ENCODE peak calls at places on chromosomes 13 and 19, in six cellular contexts. One of them, this sample, is unnamed.

GRCh38 chr19:49953376-49953775 is 7.6 kb downstream of the SIGLEC11 start:
- DNase-seq in upper lobe of right lung: no peak
- DNase-seq in mucosa of descending colon: peak; percentile 11
- DNase-seq in ascending aorta: no peak
- DNase-seq in BJ: no peak
- DNase-seq in HL-60: peak; percentile 73
- DNase-seq in this sample: no peak

GRCh38 chr13:41785402-41786142 is 175.3 kb downstream of the VWA8 start:
- DNase-seq in mucosa of descending colon: no peak
- DNase-seq in HL-60: no peak
- DNase-seq in ascending aorta: no peak
- DNase-seq in upper lobe of right lung: no peak
- DNase-seq in BJ: no peak
- DNase-seq in this sample: no peak

GRCh38 chr19:49155005-49155826 is at the start of gene HRC:
- DNase-seq in BJ: no peak
- DNase-seq in ascending aorta: no peak
- DNase-seq in mucosa of descending colon: no peak
- DNase-seq in HL-60: no peak
- DNase-seq in upper lobe of right lung: no peak
- DNase-seq in this sample: no peak

GRCh38 chr13:88544836-88545235 is 873.7 kb downstream of the SLITRK5 start:
- DNase-seq in ascending aorta: no peak
- DNase-seq in HL-60: no peak
- DNase-seq in BJ: no peak
- DNase-seq in mucosa of descending colon: no peak
- DNase-seq in upper lobe of right lung: no peak
- DNase-seq in this sample: no peak

GRCh38 chr13:33454844-33455256 is 169.3 kb upstream of the STARD13 start:
- DNase-seq in mucosa of descending colon: no peak
- DNase-seq in HL-60: no peak
- DNase-seq in ascending aorta: no peak
- DNase-seq in BJ: peak; percentile 89
- DNase-seq in upper lobe of right lung: no peak
- DNase-seq in this sample: peak; percentile 95

GRCh38 chr13:48542581-48543341 is 9.9 kb upstream of the RCBTB2 start:
- DNase-seq in BJ: no peak
- DNase-seq in HL-60: no peak
- DNase-seq in mucosa of descending colon: peak; percentile 49
- DNase-seq in upper lobe of right lung: peak; percentile 78
- DNase-seq in ascending aorta: peak; percentile 71
- DNase-seq in this sample: no peak

GRCh38 chr13:20901668-20902437 is 693 bp downstream of the XPO4 start:
- DNase-seq in HL-60: peak; percentile 38
- DNase-seq in mucosa of descending colon: peak; percentile 75
- DNase-seq in BJ: no peak
- DNase-seq in ascending aorta: no peak
- DNase-seq in upper lobe of right lung: peak; percentile 73
- DNase-seq in this sample: no peak

GRCh38 chr19:41895745-41896580 is 13.0 kb downstream of the ARHGEF1 start:
- DNase-seq in HL-60: no peak
- DNase-seq in upper lobe of right lung: no peak
- DNase-seq in BJ: no peak
- DNase-seq in ascending aorta: no peak
- DNase-seq in mucosa of descending colon: no peak
- DNase-seq in this sample: no peak

GRCh38 chr13:50596103-50596502 is 247.4 kb downstream of the DLEU7 start:
- DNase-seq in upper lobe of right lung: no peak
- DNase-seq in BJ: no peak
- DNase-seq in HL-60: no peak
- DNase-seq in mucosa of descending colon: no peak
- DNase-seq in ascending aorta: no peak
- DNase-seq in this sample: no peak

GRCh38 chr13:58620171-58620570 is 988.6 kb downstream of the PCDH17 start:
- DNase-seq in HL-60: no peak
- DNase-seq in mucosa of descending colon: no peak
- DNase-seq in BJ: no peak
- DNase-seq in upper lobe of right lung: no peak
- DNase-seq in ascending aorta: no peak
- DNase-seq in this sample: no peak

GRCh38 chr13:74978596-74978995 is 503.4 kb downstream of the TBC1D4 start:
- DNase-seq in upper lobe of right lung: no peak
- DNase-seq in mucosa of descending colon: no peak
- DNase-seq in HL-60: no peak
- DNase-seq in BJ: no peak
- DNase-seq in ascending aorta: no peak
- DNase-seq in this sample: no peak

GRCh38 chr13:21333186-21333585 is 125.9 kb downstream of the ZDHHC20 start:
- DNase-seq in HL-60: no peak
- DNase-seq in mucosa of descending colon: no peak
- DNase-seq in BJ: no peak
- DNase-seq in upper lobe of right lung: no peak
- DNase-seq in ascending aorta: no peak
- DNase-seq in this sample: no peak

GRCh38 chr19:32324631-32325215 is 20.7 kb upstream of the ZNF507 start:
- DNase-seq in HL-60: no peak
- DNase-seq in ascending aorta: no peak
- DNase-seq in upper lobe of right lung: no peak
- DNase-seq in mucosa of descending colon: no peak
- DNase-seq in BJ: no peak
- DNase-seq in this sample: no peak

GRCh38 chr13:28455580-28456194 is 39.2 kb downstream of the FLT1 start:
- DNase-seq in upper lobe of right lung: no peak
- DNase-seq in ascending aorta: no peak
- DNase-seq in BJ: no peak
- DNase-seq in mucosa of descending colon: no peak
- DNase-seq in HL-60: no peak
- DNase-seq in this sample: no peak

GRCh38 chr19:45403781-45404556 is 900 bp downstream of the PPP1R13L start:
- DNase-seq in HL-60: no peak
- DNase-seq in BJ: no peak
- DNase-seq in ascending aorta: peak; percentile 85
- DNase-seq in mucosa of descending colon: peak; percentile 87
- DNase-seq in upper lobe of right lung: peak; percentile 87
- DNase-seq in this sample: no peak
- TF ChIP-seq CTCF in HL-60: no peak
- TF ChIP-seq CTCF in BJ: peak; percentile 74
- TF ChIP-seq CTCF in ascending aorta: peak; percentile 46
- TF ChIP-seq CTCF in mucosa of descending colon: peak; percentile 38
- TF ChIP-seq CTCF in upper lobe of right lung: peak; percentile 52
- TF ChIP-seq CTCF in this sample: peak; percentile 58

GRCh38 chr13:113889467-113889866 is 25.6 kb upstream of the GAS6 start:
- DNase-seq in BJ: no peak
- DNase-seq in HL-60: no peak
- DNase-seq in mucosa of descending colon: no peak
- DNase-seq in ascending aorta: no peak
- DNase-seq in upper lobe of right lung: no peak
- DNase-seq in this sample: no peak
- H3K4me3 ChIP-seq in BJ: no peak overlapping the region
- H3K4me3 ChIP-seq in HL-60: no peak overlapping the region
- H3K4me3 ChIP-seq in mucosa of descending colon: no peak overlapping the region
- H3K4me3 ChIP-seq in ascending aorta: no peak overlapping the region
- H3K4me3 ChIP-seq in upper lobe of right lung: no peak overlapping the region
- H3K4me3 ChIP-seq in this sample: no peak overlapping the region

DNA sequence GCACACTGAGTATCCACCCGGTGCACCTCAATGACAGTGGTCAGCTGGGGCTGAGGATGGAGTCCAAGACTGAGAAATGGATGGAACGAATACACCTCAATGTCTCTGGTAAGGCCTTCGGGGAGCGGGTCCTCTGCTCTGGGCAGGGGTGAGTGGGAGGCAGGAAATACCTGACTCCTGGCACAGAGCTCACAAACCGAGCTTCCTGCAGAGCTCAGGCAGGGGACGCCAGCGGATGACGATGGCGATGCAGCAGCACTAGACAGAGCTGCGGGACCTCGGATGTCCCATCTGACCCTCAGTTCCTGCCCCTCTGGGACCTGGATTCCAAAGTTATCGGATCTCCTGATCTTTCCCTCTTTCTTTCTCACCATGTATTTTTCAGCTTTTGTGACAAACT is 3.8 kb downstream of the CD22 start:
- DNase-seq in upper lobe of right lung: no peak
- DNase-seq in BJ: no peak
- DNase-seq in mucosa of descending colon: no peak
- DNase-seq in HL-60: no peak
- DNase-seq in ascending aorta: no peak
- DNase-seq in this sample: no peak
- TF ChIP-seq CTCF in upper lobe of right lung: no peak
- TF ChIP-seq CTCF in BJ: no peak
- TF ChIP-seq CTCF in mucosa of descending colon: no peak
- TF ChIP-seq CTCF in HL-60: no peak
- TF ChIP-seq CTCF in ascending aorta: no peak
- TF ChIP-seq CTCF in this sample: no peak

DNA sequence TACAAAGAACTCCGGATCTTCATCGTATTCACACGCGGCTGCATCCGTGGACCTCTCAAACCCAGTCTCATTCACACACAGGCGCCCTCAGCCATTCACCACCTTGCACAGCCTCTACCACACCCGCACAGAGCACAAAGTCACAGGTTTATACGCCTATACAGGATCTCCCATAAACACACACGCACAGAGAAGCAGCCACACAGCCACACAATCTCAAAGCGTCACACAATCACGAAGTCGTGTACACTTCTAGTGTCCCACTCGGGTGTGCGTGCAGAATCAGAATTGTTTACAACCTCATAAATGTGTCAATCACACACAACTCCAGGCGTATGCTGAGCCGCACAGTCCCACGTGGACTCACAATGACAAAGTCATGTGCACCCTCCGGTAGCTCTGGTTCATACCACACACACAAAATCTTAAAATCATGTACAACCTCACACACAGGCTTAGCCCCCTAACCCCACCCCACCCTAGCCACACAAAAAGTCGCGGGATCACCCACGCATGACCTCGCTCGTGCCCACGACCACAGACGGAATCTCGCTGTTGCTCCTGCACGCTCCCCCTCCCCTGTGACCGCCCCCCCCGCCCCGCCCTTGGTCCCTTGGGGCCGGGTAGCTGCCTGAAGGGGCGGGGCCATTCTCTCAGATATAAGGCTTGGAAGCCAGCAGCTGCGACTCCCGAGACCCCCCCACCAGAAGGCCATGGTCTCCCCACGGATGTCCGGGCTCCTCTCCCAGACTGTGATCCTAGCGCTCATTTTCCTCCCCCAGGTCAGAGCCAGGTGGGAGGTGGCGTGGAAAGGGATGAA is at the start of gene DLL3:
- DNase-seq in BJ: no peak
- DNase-seq in mucosa of descending colon: no peak
- DNase-seq in HL-60: no peak
- DNase-seq in ascending aorta: no peak
- DNase-seq in upper lobe of right lung: no peak
- DNase-seq in this sample: no peak
- H3K4me3 ChIP-seq in BJ: no peak within 1 kb of the TSS
- H3K4me3 ChIP-seq in mucosa of descending colon: no peak within 1 kb of the TSS
- H3K4me3 ChIP-seq in HL-60: no peak within 1 kb of the TSS
- H3K4me3 ChIP-seq in ascending aorta: no peak within 1 kb of the TSS
- H3K4me3 ChIP-seq in upper lobe of right lung: no peak within 1 kb of the TSS
- H3K4me3 ChIP-seq in this sample: peak within 1 kb of the TSS; percentile 25

This sample was measured in HFF-Myc.